ENCODE peak calls at places on chromosomes 3 and 15, in five cellular contexts. W is psoas muscle, L is neuronal stem cell, Z is tibial nerve, F is lower lobe of right lung. H is an unnamed sample.
A peak's percentile ranks its signal among the peaks of the same experiment; 100 is the strongest.

GRCh38 chr3:105387122-105387751 is 20.5 kb downstream of the ALCAM start:
- DNase-seq in W (no peak), L (no peak), Z (no peak), F (no peak), H (no peak)

GRCh38 chr15:50463423-50464358 is 39.5 kb downstream of the USP8 start:
- DNase-seq in W (no peak), L (no peak), Z (no peak), F (no peak), H (no peak)

GRCh38 chr3:93843981-93844380 is 129.7 kb downstream of the PROS1 start:
- DNase-seq in W (no peak), L (no peak), Z (peak; percentile 7), F (no peak), H (no peak)

GRCh38 chr3:186451371-186451770 is 89.3 kb upstream of the DGKG start:
- DNase-seq in W (no peak), L (no peak), Z (no peak), F (no peak), H (no peak)

GRCh38 chr3:50318615-50319014 is 3.9 kb downstream of the HYAL2 start:
- DNase-seq in W (peak; percentile 15), L (no peak), Z (no peak), F (peak; percentile 61), H (no peak)

GRCh38 chr3:157637866-157638265 is 134.7 kb upstream of the VEPH1 start:
- DNase-seq in W (no peak), L (no peak), Z (no peak), F (no peak), H (no peak)

GRCh38 chr3:146163584-146163983 is 2.6 kb upstream of the PLOD2 start:
- DNase-seq in W (no peak), L (no peak), Z (no peak), F (no peak), H (no peak)

GRCh38 chr15:92687183-92687582 is 31.6 kb upstream of the FAM174B start:
- DNase-seq in W (no peak), L (no peak), Z (no peak), F (no peak), H (no peak)

GRCh38 chr3:74420538-74421128 is 193.8 kb downstream of the CNTN3 start:
- DNase-seq in W (no peak), L (no peak), Z (no peak), F (no peak), H (no peak)

GRCh38 chr15:85886345-85886935 is 91.7 kb upstream of the KLHL25 start:
- DNase-seq in W (peak; percentile 70), L (no peak), Z (no peak), F (no peak), H (no peak)

GRCh38 chr15:20106026-20106425 is 435.6 kb downstream of the GOLGA6L6 start:
- DNase-seq in W (no peak), L (no peak), Z (no peak), F (peak; percentile 56), H (peak; percentile 64)

GRCh38 chr3:31041161-31041978 is 146.9 kb upstream of the GADL1 start:
- DNase-seq in W (no peak), L (peak; percentile 20), Z (no peak), F (no peak), H (no peak)

GRCh38 chr3:109081746-109082510 is 36.0 kb downstream of the MORC1 start:
- DNase-seq in W (no peak), L (peak; percentile 38), Z (peak; percentile 11), F (no peak), H (no peak)

GRCh38 chr15:43942157-43942556 is 115.4 kb downstream of the WDR76 start:
- DNase-seq in W (no peak), L (no peak), Z (no peak), F (no peak), H (no peak)

GRCh38 chr3:72476139-72476483 is 372.1 kb downstream of the SHQ1 start:
- DNase-seq in W (no peak), L (no peak), Z (no peak), F (no peak), H (no peak)

GRCh38 chr3:152196782-152197181 is 71.9 kb upstream of the MBNL1 start:
- DNase-seq in W (no peak), L (no peak), Z (no peak), F (no peak), H (no peak)

GRCh38 chr3:74360406-74360805 is 254.1 kb downstream of the CNTN3 start:
- DNase-seq in W (no peak), L (no peak), Z (no peak), F (no peak), H (no peak)

GRCh38 chr15:97817266-97817890 is 143.1 kb upstream of the ARRDC4 start:
- DNase-seq in W (no peak), L (no peak), Z (no peak), F (no peak), H (no peak)

GRCh38 chr15:90735929-90736328 is 18.8 kb downstream of the BLM start:
- DNase-seq in W (no peak), L (no peak), Z (no peak), F (no peak), H (no peak)
- H3K9me3 ChIP-seq in W (no peaks in the 10 kb centered on the region), L (no peaks in the 10 kb centered on the region), Z (no peaks in the 10 kb centered on the region), F (no peaks in the 10 kb centered on the region), H (no peaks in the 10 kb centered on the region)

DNA sequence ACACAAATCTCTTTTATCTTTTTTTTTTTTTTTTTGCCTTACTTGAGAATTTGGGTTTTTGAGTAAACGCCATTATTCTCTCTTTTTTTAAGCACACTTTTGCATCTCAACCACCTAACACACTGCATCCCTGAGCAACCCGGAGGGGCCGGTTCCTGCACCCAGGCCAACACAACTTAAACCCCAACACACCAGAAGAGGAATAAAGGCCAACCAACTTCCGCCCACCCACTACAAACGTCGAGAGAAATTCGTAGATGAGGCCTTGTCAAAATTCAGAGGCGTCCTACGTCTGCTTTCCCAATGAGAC is 389 bp upstream of the CCNB2 start:
- DNase-seq in W (no peak), L (no peak), Z (no peak), F (peak; percentile 48), H (no peak)
- H3K27ac ChIP-seq in W (peak overlapping the region; percentile 48), L (peak overlapping the region; percentile 74), Z (no peak overlapping the region), F (no peak overlapping the region), H (peak overlapping the region; percentile 19)

GRCh38 chr3:164144824-164145223 is 933.5 kb downstream of the SI start:
- DNase-seq in W (no peak), L (no peak), Z (no peak), F (no peak), H (no peak)
- H3K9me3 ChIP-seq in W (no peaks in the 10 kb centered on the region), L (peaks cover 14% of the 10 kb centered on the region), Z (no peaks in the 10 kb centered on the region), F (peaks cover 17% of the 10 kb centered on the region), H (no peaks in the 10 kb centered on the region)

DNA sequence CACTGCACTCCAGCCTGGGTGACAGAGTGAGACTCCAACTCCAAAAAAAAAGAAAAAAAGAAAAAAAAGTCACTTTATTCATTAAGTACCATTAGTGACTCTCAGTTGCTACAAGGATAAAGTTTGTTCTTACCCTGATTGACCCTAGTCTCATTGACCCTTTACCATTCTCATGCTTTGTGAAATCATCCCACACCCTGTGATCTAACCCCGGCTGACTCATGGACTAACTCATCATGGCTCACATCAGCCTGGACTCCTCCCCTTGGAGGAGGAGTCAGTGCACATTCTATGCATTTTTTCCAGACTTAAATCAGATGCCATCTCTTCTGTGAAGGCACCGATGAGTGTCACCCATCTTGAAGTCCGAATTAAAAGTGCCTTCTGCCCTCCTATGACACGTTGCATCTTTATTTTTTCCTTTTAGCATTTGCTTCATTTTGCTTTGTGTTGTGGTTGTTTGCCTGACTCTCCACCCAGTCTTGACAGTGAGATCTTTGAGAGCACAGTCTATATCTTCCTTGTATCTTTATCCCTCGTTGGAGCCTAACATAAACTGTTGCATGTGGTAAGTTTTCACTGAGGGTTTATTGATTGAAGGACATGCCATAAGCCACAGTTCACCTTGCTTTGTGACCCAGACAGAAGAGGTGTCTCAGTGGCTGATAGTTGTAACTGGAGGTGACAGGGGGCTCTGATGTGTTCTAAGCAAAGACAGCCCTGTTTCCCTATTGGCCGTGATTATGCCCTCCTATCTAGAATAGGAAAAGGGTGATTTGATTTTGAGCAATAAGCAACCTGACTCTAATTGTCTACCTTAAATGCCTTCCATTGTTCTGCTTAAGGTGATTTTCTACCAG is 72.1 kb downstream of the IL1RAP start:
- DNase-seq in W (peak; percentile 22), L (peak; percentile 24), Z (no peak), F (no peak), H (no peak)
- H3K27ac ChIP-seq in W (no peak overlapping the region), L (no peak overlapping the region), Z (no peak overlapping the region), F (no peak overlapping the region), H (no peak overlapping the region)

GRCh38 chr3:58839187-58839586 is 172.6 kb upstream of the FAM3D start:
- DNase-seq in W (no peak), L (no peak), Z (no peak), F (no peak), H (no peak)
- H3K9me3 ChIP-seq in W (no peaks in the 10 kb centered on the region), L (no peaks in the 10 kb centered on the region), Z (no peaks in the 10 kb centered on the region), F (no peaks in the 10 kb centered on the region), H (no peaks in the 10 kb centered on the region)

GRCh38 chr3:52039846-52040245 is 16.5 kb downstream of the DUSP7 start:
- DNase-seq in W (peak; percentile 64), L (no peak), Z (peak; percentile 64), F (peak; percentile 91), H (peak; percentile 92)
- H3K27ac ChIP-seq in W (peak overlapping the region; percentile 48), L (no peak overlapping the region), Z (peak overlapping the region; percentile 78), F (peak overlapping the region; percentile 80), H (peak overlapping the region; percentile 36)

GRCh38 chr15:27808182-27808581 is 290.9 kb downstream of the OCA2 start:
- DNase-seq in W (no peak), L (no peak), Z (no peak), F (no peak), H (no peak)
- H3K9me3 ChIP-seq in W (peaks cover 5% of the 10 kb centered on the region), L (no peaks in the 10 kb centered on the region), Z (no peaks in the 10 kb centered on the region), F (no peaks in the 10 kb centered on the region), H (no peaks in the 10 kb centered on the region)

GRCh38 chr3:196076721-196077120 is 5.2 kb downstream of the TFRC start:
- DNase-seq in W (no peak), L (no peak), Z (no peak), F (no peak), H (no peak)

GRCh38 chr3:196082471-196082971 is 631 bp upstream of the TFRC start:
- DNase-seq in W (no peak), L (no peak), Z (no peak), F (no peak), H (no peak)

GRCh38 chr3:196080997-196081833 is 675 bp downstream of the TFRC start:
- DNase-seq in W (peak; percentile 73), L (peak; percentile 42), Z (peak; percentile 19), F (peak; percentile 84), H (peak; percentile 85)

GRCh38 chr3:196081834-196082470 is at the start of gene TFRC:
- DNase-seq in W (peak; percentile 97), L (peak; percentile 96), Z (peak; percentile 86), F (peak; percentile 98), H (peak; percentile 99)

DNA sequence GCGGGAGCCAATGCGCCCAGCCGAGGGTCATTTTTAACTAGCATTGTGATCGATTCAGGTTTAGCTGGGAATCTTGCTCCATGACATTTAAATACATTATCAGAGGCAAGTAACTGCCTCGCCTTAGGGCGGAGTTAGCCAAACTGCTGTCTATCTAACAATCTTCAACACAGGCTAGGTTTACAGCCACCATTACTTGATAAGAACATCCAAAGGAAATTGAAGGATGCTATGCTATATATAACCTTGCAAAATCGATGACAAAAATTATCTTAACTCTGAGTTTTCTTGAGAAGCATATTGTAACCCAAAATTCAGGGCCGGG is 1.4 kb downstream of the TFRC start:
- DNase-seq in W (no peak), L (no peak), Z (no peak), F (no peak), H (no peak)
- H3K27ac ChIP-seq in W (peak overlapping the region; percentile 100), L (no peak overlapping the region), Z (peak overlapping the region; percentile 97), F (peak overlapping the region; percentile 93), H (peak overlapping the region; percentile 95)

H was measured in upper lobe of right lung.